ENCODE peak calls at places on chromosomes 5 and 9, in nine cellular contexts. B is Peyer's patch, P is upper lobe of right lung, A is esophagus squamous epithelium, F is MM.1S, L is heart left ventricle, O is neural progenitor cell, Z is fibroblast of lung, C is endothelial cell of umbilical vein. J is an unnamed sample. For H3K9me3, H3K4me1 and H3K36me3, the result is how much of the 10 kb centered on the place peaks cover.

GRCh38 chr9:113621309-113621791 is 157.8 kb downstream of the RGS3 start:
- DNase-seq in B (peak), P (peak), O (peak), C (peak), Z (peak), L (peak), F (no peak), A (no peak), J (peak)

GRCh38 chr5:32586251-32586642 is 890 bp downstream of the SUB1 start:
- DNase-seq in B (no peak), L (no peak), O (no peak), F (peak), P (no peak), Z (no peak), C (no peak), A (no peak), J (no peak)

GRCh38 chr5:139275536-139276297 is 17.8 kb upstream of the MATR3 start:
- DNase-seq in C (no peak), O (peak), P (no peak), L (no peak), A (no peak), F (peak), B (no peak), Z (no peak), J (no peak)

GRCh38 chr5:135031146-135031812 is 2.7 kb downstream of the PITX1 start:
- DNase-seq in P (no peak), F (peak), L (no peak), Z (peak), O (peak), A (no peak), C (no peak), B (no peak), J (peak)

GRCh38 chr9:132319421-132320110 is 35.2 kb downstream of the SETX start:
- DNase-seq in C (peak), Z (no peak), O (peak), L (no peak), F (no peak), P (no peak), A (no peak), B (no peak), J (peak)

GRCh38 chr5:67248703-67249589 is 52.3 kb upstream of the CD180 start:
- DNase-seq in P (no peak), Z (peak), F (no peak), B (no peak), A (no peak), O (no peak), C (peak), L (no peak), J (peak)

GRCh38 chr9:72602629-72603028 is 81.2 kb downstream of the TMC1 start:
- DNase-seq in P (no peak), B (no peak), F (no peak), C (no peak), Z (peak), L (no peak), O (no peak), A (no peak), J (peak)

GRCh38 chr9:121233906-121234901 is 32.5 kb upstream of the RAB14 start:
- DNase-seq in O (no peak), A (no peak), P (no peak), L (no peak), C (no peak), B (no peak), F (no peak), Z (peak), J (peak)

GRCh38 chr5:169538935-169539334 is 44.6 kb upstream of the SPDL1 start:
- DNase-seq in B (peak), C (no peak), L (peak), P (no peak), A (no peak), O (no peak), Z (no peak), F (no peak), J (no peak)

GRCh38 chr9:124329996-124330714 is 72.4 kb downstream of the NEK6 start:
- DNase-seq in L (no peak), Z (no peak), F (no peak), C (no peak), P (no peak), A (no peak), O (no peak), B (no peak), J (no peak)

GRCh38 chr9:2173170-2173569 is 158.0 kb downstream of the SMARCA2 start:
- DNase-seq in A (no peak), L (no peak), P (no peak), C (no peak), O (no peak), F (no peak), B (no peak), Z (no peak), J (no peak)

GRCh38 chr9:2169035-2169434 is 153.9 kb downstream of the SMARCA2 start:
- DNase-seq in F (no peak), A (no peak), P (no peak), C (no peak), B (no peak), Z (no peak), L (no peak), O (no peak), J (no peak)

GRCh38 chr9:2173861-2174260 is 158.7 kb downstream of the SMARCA2 start:
- DNase-seq in F (no peak), B (no peak), Z (no peak), O (no peak), A (no peak), L (no peak), P (no peak), C (no peak), J (no peak)

GRCh38 chr9:2174321-2174720 is 159.2 kb downstream of the SMARCA2 start:
- DNase-seq in Z (no peak), P (no peak), L (no peak), F (no peak), B (no peak), C (no peak), O (no peak), A (no peak), J (no peak)

DNA sequence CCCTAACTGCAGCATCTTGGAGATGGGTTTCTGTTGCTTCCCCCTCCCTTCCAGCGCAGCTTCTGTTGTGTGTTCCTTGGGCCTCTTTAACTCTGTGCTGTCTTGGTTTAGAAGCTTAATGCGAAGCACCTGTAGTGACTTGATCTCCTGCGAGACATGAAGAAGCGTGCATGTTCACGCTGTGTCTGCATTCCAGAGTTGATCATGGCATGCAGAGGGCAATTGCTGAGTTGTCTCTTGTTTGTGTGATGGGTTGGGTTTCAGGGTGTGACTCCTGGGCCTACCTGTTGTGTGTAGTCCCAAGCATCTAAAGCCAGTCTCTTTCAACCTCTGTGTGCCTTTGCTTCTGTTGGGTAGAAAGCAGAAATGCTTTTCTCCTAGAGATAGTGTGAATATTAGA is 155.6 kb downstream of the SMARCA2 start:
- DNase-seq in Z (no peak), A (no peak), C (no peak), F (no peak), O (no peak), L (no peak), P (no peak), B (no peak), J (no peak)
- H3K9me3 ChIP-seq in Z (under half), A (under half), C (under half), F (under half), O (under half), L (under half), P (under half), B (under half), J (under half)

GRCh38 chr5:14807471-14807870 is 64.1 kb downstream of the ANKH start:
- DNase-seq in B (no peak), F (no peak), L (no peak), O (no peak), A (no peak), Z (no peak), C (no peak), P (no peak), J (no peak)
- H3K4me1 ChIP-seq in B (under half), F (under half), L (half or more), O (under half), A (under half), Z (under half), C (under half), P (under half), J (under half)

GRCh38 chr5:176501333-176501732 is 35.9 kb downstream of the RNF44 start:
- DNase-seq in F (no peak), A (no peak), L (no peak), B (no peak), O (no peak), C (no peak), P (no peak), Z (peak), J (peak)
- H3K36me3 ChIP-seq in F (under half), A (under half), L (half or more), B (under half), O (under half), C (under half), P (half or more), Z (under half), J (half or more)

GRCh38 chr5:73299665-73300435 is 126.9 kb downstream of the TMEM174 start:
- DNase-seq in C (no peak), Z (peak), O (peak), A (no peak), B (no peak), P (no peak), F (no peak), L (no peak), J (no peak)

GRCh38 chr5:73300520-73301207 is 127.7 kb downstream of the TMEM174 start:
- DNase-seq in O (peak), B (no peak), Z (peak), A (no peak), C (no peak), F (no peak), L (no peak), P (no peak), J (no peak)

GRCh38 chr5:73297430-73297829 is 124.4 kb downstream of the TMEM174 start:
- DNase-seq in F (no peak), Z (no peak), A (no peak), P (no peak), B (no peak), O (no peak), C (no peak), L (no peak), J (no peak)

GRCh38 chr5:73298251-73299016 is 125.4 kb downstream of the TMEM174 start:
- DNase-seq in A (no peak), F (no peak), O (peak), P (no peak), L (no peak), B (no peak), Z (peak), C (no peak), J (peak)

GRCh38 chr5:73299017-73299630 is 126.1 kb downstream of the TMEM174 start:
- DNase-seq in C (no peak), P (no peak), B (no peak), L (no peak), O (peak), Z (peak), A (no peak), F (no peak), J (peak)
- H3K9me3 ChIP-seq in C (under half), P (under half), B (under half), L (under half), O (under half), Z (under half), A (under half), F (under half), J (under half)

DNA sequence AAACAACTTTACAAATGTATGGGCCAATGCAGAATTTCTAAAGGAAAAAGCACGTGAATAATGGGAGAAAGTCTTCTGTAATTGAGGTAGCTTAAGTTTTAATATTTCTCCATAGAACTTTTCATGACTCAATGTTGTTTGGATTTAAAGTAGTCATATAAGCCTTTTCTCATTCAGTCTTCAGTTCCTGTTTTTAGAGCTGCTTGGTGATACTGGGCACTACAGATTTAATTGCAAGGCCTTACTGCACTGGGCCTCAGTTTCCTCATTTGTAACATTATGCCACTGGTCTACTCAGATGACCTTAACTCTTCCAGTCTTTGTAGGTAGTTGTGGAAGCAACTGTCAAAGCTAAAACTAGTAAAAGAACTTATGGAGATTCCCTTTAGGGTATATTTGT is 60.4 kb downstream of the WDR41 start:
- DNase-seq in O (no peak), P (no peak), Z (no peak), A (no peak), B (no peak), L (no peak), F (no peak), C (no peak), J (no peak)
- H3K4me1 ChIP-seq in O (under half), P (under half), Z (under half), A (under half), B (under half), L (under half), F (under half), C (under half), J (under half)

GRCh38 chr5:72859127-72859526 is 42.7 kb downstream of the TNPO1 start:
- DNase-seq in P (no peak), A (no peak), L (no peak), Z (no peak), O (no peak), B (no peak), F (no peak), C (no peak), J (no peak)
- H3K36me3 ChIP-seq in P (half or more), A (under half), L (half or more), Z (under half), O (under half), B (under half), F (under half), C (under half), J (half or more)

DNA sequence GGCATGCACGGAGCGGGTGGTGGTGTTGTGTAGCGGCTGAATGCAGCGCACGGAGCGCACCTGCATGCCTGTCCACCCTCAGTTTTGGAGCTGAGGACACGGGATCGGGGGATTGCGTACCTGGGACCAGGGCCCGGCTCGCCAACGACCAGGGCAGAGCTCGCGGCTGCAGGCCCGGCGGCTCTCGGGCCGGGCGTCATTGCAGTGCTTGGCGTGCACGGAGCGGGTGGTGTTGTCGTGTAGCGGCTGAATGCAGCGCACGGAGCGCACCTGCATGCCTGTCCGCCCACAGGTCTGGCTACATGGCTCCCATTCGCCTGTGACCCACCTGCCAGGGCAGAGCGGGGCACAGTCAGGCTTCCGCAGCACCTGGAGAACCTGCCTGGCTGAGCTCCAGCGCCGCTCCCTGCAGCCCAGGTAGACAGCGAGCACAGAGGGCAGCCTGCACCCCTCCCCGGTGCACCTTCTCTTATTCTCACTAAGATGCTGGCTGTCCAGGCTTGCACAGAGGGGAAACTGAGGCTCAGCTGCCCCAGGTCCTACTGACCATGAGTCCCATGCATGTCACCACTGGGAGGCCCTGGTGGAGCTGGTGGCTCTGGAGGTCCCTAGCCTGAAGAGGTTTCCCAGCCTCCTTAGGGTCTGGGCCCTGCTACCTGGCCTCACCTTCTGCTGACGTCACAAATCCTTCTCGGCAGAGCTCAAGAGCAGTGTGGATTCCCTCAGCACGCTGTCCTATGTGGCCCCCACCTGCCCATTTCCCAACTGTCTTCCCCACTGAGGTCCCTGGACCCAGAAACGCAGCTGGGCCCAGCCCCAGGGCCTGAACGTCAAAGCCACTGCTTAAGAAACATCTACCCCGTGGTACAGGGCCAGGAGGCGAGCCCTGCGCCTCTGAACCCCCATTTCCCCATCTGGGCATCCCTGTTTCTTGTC is 64.9 kb downstream of the ZNF354C start:
- DNase-seq in L (no peak), C (no peak), O (no peak), B (peak), F (no peak), A (no peak), Z (no peak), P (peak), J (no peak)
- H3K9me3 ChIP-seq in L (under half), C (under half), O (under half), B (under half), F (under half), A (under half), Z (under half), P (under half), J (under half)

GRCh38 chr9:109794361-109795012 is 14.5 kb downstream of the PALM2AKAP2 start:
- DNase-seq in Z (peak), B (no peak), F (no peak), O (peak), P (no peak), L (no peak), A (no peak), C (no peak), J (peak)
- H3K4me1 ChIP-seq in Z (under half), B (under half), F (under half), O (under half), P (under half), L (under half), A (under half), C (under half), J (half or more)

DNA sequence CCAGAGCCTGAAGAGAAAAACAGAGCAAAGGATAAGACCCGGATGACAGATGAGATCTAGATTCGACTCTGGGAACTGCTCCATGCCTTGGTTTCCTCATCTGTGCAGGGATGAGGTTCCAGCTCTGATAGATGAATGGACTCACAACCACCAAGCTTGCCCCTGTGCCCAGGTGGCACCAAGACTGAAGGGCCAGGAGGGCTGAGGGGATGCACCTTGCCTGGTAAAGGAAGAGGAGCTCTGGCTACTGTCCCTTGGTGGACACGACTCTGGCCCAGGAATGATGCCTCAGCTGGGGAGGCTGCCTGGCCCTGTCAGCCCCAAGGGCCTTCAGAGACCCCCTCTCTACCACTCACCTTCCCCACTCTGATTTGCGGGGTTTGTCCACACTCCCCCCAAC is 24.9 kb upstream of the ANXA6 start:
- DNase-seq in F (no peak), A (no peak), P (no peak), Z (no peak), L (no peak), B (no peak), O (no peak), C (no peak), J (no peak)
- H3K36me3 ChIP-seq in F (under half), A (under half), P (half or more), Z (under half), L (half or more), B (under half), O (under half), C (under half), J (under half)

J was measured in adipocyte.